ENCODE peak calls at places on chromosomes 3 and 15, in four cellular contexts. One of them, this sample, is unnamed.

GRCh38 chr15:49083471-49084284 is 37.4 kb upstream of the SECISBP2L start:
- DNase-seq in mucosa of descending colon: no peak
- DNase-seq in cardiac muscle cell: no peak
- DNase-seq in adipocyte: peak; percentile 65
- DNase-seq in this sample: no peak

GRCh38 chr3:108153451-108153981 is 62.7 kb upstream of the CD47 start:
- DNase-seq in mucosa of descending colon: peak; percentile 69
- DNase-seq in cardiac muscle cell: peak; percentile 81
- DNase-seq in adipocyte: peak; percentile 58
- DNase-seq in this sample: no peak

GRCh38 chr3:50303038-50303815 is at the start of gene HYAL1:
- DNase-seq in mucosa of descending colon: peak; percentile 74
- DNase-seq in cardiac muscle cell: peak; percentile 36
- DNase-seq in adipocyte: no peak
- DNase-seq in this sample: peak; percentile 92

GRCh38 chr3:42638339-42638842 is 15.1 kb upstream of the ZBTB47 start:
- DNase-seq in mucosa of descending colon: no peak
- DNase-seq in cardiac muscle cell: no peak
- DNase-seq in adipocyte: no peak
- DNase-seq in this sample: no peak

GRCh38 chr15:70522323-70522966 is 240.9 kb downstream of the UACA start:
- DNase-seq in mucosa of descending colon: no peak
- DNase-seq in cardiac muscle cell: no peak
- DNase-seq in adipocyte: no peak
- DNase-seq in this sample: no peak

GRCh38 chr3:170356596-170357175 is 829 bp upstream of the SKIL start:
- DNase-seq in mucosa of descending colon: peak; percentile 87
- DNase-seq in cardiac muscle cell: peak; percentile 97
- DNase-seq in adipocyte: peak; percentile 96
- DNase-seq in this sample: peak; percentile 92

GRCh38 chr3:175526191-175526590 is 667.1 kb downstream of the NAALADL2 start:
- DNase-seq in mucosa of descending colon: no peak
- DNase-seq in cardiac muscle cell: no peak
- DNase-seq in adipocyte: peak; percentile 12
- DNase-seq in this sample: no peak

GRCh38 chr3:79820089-79820488 is 52.3 kb upstream of the ROBO1 start:
- DNase-seq in mucosa of descending colon: no peak
- DNase-seq in cardiac muscle cell: no peak
- DNase-seq in adipocyte: no peak
- DNase-seq in this sample: no peak

GRCh38 chr3:38454884-38455638 is 1.4 kb downstream of the ACVR2B start:
- DNase-seq in mucosa of descending colon: peak; percentile 91
- DNase-seq in cardiac muscle cell: peak; percentile 53
- DNase-seq in adipocyte: peak; percentile 70
- DNase-seq in this sample: peak; percentile 91

GRCh38 chr3:187456268-187456667 is 88.1 kb downstream of the RTP4 start:
- DNase-seq in mucosa of descending colon: no peak
- DNase-seq in cardiac muscle cell: peak; percentile 62
- DNase-seq in adipocyte: no peak
- DNase-seq in this sample: peak; percentile 80

GRCh38 chr3:5428607-5429516 is 241.4 kb downstream of the EDEM1 start:
- DNase-seq in mucosa of descending colon: no peak
- DNase-seq in cardiac muscle cell: no peak
- DNase-seq in adipocyte: no peak
- DNase-seq in this sample: no peak

GRCh38 chr15:61746589-61746988 is 313.7 kb downstream of the VPS13C start:
- DNase-seq in mucosa of descending colon: no peak
- DNase-seq in cardiac muscle cell: no peak
- DNase-seq in adipocyte: no peak
- DNase-seq in this sample: no peak

GRCh38 chr3:50433954-50434353 is 69.5 kb downstream of the CACNA2D2 start:
- DNase-seq in mucosa of descending colon: no peak
- DNase-seq in cardiac muscle cell: no peak
- DNase-seq in adipocyte: no peak
- DNase-seq in this sample: no peak

GRCh38 chr3:125401402-125401801 is 26.3 kb upstream of the ZNF148 start:
- DNase-seq in mucosa of descending colon: no peak
- DNase-seq in cardiac muscle cell: peak; percentile 5
- DNase-seq in adipocyte: peak; percentile 54
- DNase-seq in this sample: no peak

GRCh38 chr3:97793415-97794019 is 28.3 kb upstream of the CRYBG3 start:
- DNase-seq in mucosa of descending colon: peak; percentile 51
- DNase-seq in cardiac muscle cell: peak; percentile 76
- DNase-seq in adipocyte: peak; percentile 85
- DNase-seq in this sample: no peak

GRCh38 chr3:17808994-17809393 is 66.6 kb upstream of the TBC1D5 start:
- DNase-seq in mucosa of descending colon: no peak
- DNase-seq in cardiac muscle cell: peak; percentile 68
- DNase-seq in adipocyte: peak; percentile 40
- DNase-seq in this sample: no peak

GRCh38 chr3:36893137-36893557 is 51.7 kb downstream of the TRANK1 start:
- DNase-seq in mucosa of descending colon: no peak
- DNase-seq in cardiac muscle cell: peak; percentile 90
- DNase-seq in adipocyte: peak; percentile 52
- DNase-seq in this sample: no peak

GRCh38 chr15:95684693-95685115 is 645.8 kb upstream of the NR2F2 start:
- DNase-seq in mucosa of descending colon: no peak
- DNase-seq in cardiac muscle cell: peak; percentile 87
- DNase-seq in adipocyte: peak; percentile 68
- DNase-seq in this sample: no peak

GRCh38 chr15:51105430-51106016 is 10.8 kb upstream of the TNFAIP8L3 start:
- DNase-seq in mucosa of descending colon: no peak
- DNase-seq in cardiac muscle cell: no peak
- DNase-seq in adipocyte: no peak
- DNase-seq in this sample: no peak

GRCh38 chr15:68354923-68355322 is 77.0 kb downstream of the ITGA11 start:
- DNase-seq in mucosa of descending colon: no peak
- DNase-seq in cardiac muscle cell: peak; percentile 71
- DNase-seq in adipocyte: peak; percentile 61
- DNase-seq in this sample: no peak

GRCh38 chr3:81732642-81733041 is 28.8 kb downstream of the GBE1 start:
- DNase-seq in mucosa of descending colon: no peak
- DNase-seq in cardiac muscle cell: no peak
- DNase-seq in adipocyte: no peak
- DNase-seq in this sample: no peak

GRCh38 chr3:141066593-141066860 is 15.4 kb downstream of the SPSB4 start:
- DNase-seq in mucosa of descending colon: no peak
- DNase-seq in cardiac muscle cell: no peak
- DNase-seq in adipocyte: no peak
- DNase-seq in this sample: no peak

GRCh38 chr3:141065258-141065657 is 14.1 kb downstream of the SPSB4 start:
- DNase-seq in mucosa of descending colon: no peak
- DNase-seq in cardiac muscle cell: no peak
- DNase-seq in adipocyte: no peak
- DNase-seq in this sample: no peak

GRCh38 chr3:141065841-141066592 is 14.9 kb downstream of the SPSB4 start:
- DNase-seq in mucosa of descending colon: no peak
- DNase-seq in cardiac muscle cell: no peak
- DNase-seq in adipocyte: no peak
- DNase-seq in this sample: no peak

GRCh38 chr3:141063831-141064230 is 12.7 kb downstream of the SPSB4 start:
- DNase-seq in mucosa of descending colon: no peak
- DNase-seq in cardiac muscle cell: no peak
- DNase-seq in adipocyte: no peak
- DNase-seq in this sample: no peak

DNA sequence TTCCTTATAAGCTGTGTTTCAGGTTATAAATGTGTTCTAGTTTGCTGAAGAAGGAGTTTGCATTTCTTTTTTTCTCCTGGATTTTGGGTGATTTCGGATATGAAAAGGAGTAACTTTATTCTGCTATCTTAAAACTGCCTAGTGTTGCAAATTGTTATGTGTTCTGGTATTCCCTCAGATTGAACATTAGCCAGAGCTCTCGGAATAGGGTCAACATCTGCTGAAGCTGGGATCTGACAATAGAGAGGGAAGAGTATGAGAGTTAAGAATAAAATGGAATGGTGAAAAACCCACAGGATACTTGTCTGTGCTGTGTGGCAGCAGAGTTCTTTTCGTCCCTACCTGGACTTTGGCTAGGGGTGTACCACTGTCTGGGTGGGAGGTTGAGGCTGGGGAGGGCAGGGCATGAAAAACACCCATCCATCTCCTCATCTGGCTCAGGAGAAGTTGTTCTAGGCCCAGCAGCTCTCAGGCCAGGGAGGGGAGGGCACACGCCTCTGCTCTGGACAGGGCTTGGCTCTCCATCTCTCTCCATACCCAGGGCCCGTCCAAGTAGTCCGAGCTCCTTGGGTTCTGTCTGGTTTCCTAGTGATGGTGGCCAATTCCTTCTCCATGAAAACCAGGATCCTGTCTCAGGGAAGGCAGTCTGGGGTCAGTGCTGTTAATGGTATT is 13.2 kb downstream of the SPSB4 start:
- DNase-seq in mucosa of descending colon: no peak
- DNase-seq in cardiac muscle cell: no peak
- DNase-seq in adipocyte: no peak
- DNase-seq in this sample: no peak
- H3K4me1 ChIP-seq in mucosa of descending colon: no peaks in the 10 kb centered on the region
- H3K4me1 ChIP-seq in cardiac muscle cell: peaks cover 18% of the 10 kb centered on the region
- H3K4me1 ChIP-seq in adipocyte: no peaks in the 10 kb centered on the region
- H3K4me1 ChIP-seq in this sample: no peaks in the 10 kb centered on the region

GRCh38 chr3:52122491-52122890 is 31.7 kb downstream of the POC1A start:
- DNase-seq in mucosa of descending colon: no peak
- DNase-seq in cardiac muscle cell: no peak
- DNase-seq in adipocyte: no peak
- DNase-seq in this sample: no peak

GRCh38 chr3:52121813-52122212 is 32.4 kb downstream of the POC1A start:
- DNase-seq in mucosa of descending colon: no peak
- DNase-seq in cardiac muscle cell: no peak
- DNase-seq in adipocyte: no peak
- DNase-seq in this sample: no peak

GRCh38 chr3:52124126-52124525 is 30.1 kb downstream of the POC1A start:
- DNase-seq in mucosa of descending colon: no peak
- DNase-seq in cardiac muscle cell: no peak
- DNase-seq in adipocyte: no peak
- DNase-seq in this sample: no peak

GRCh38 chr3:52124766-52125165 is 29.5 kb downstream of the POC1A start:
- DNase-seq in mucosa of descending colon: no peak
- DNase-seq in cardiac muscle cell: no peak
- DNase-seq in adipocyte: no peak
- DNase-seq in this sample: peak; percentile 35

GRCh38 chr3:52123106-52123708 is 31.0 kb downstream of the POC1A start:
- DNase-seq in mucosa of descending colon: peak; percentile 86
- DNase-seq in cardiac muscle cell: peak; percentile 73
- DNase-seq in adipocyte: peak; percentile 83
- DNase-seq in this sample: peak; percentile 91
- H3K4me1 ChIP-seq in mucosa of descending colon: no peaks in the 10 kb centered on the region
- H3K4me1 ChIP-seq in cardiac muscle cell: peaks cover 17% of the 10 kb centered on the region
- H3K4me1 ChIP-seq in adipocyte: peaks cover 39% of the 10 kb centered on the region
- H3K4me1 ChIP-seq in this sample: peaks cover 17% of the 10 kb centered on the region

GRCh38 chr15:85692873-85693272 is 101.9 kb downstream of the KLHL25 start:
- DNase-seq in mucosa of descending colon: peak; percentile 30
- DNase-seq in cardiac muscle cell: no peak
- DNase-seq in adipocyte: no peak
- DNase-seq in this sample: no peak

GRCh38 chr15:85693277-85693676 is 101.4 kb downstream of the KLHL25 start:
- DNase-seq in mucosa of descending colon: no peak
- DNase-seq in cardiac muscle cell: no peak
- DNase-seq in adipocyte: no peak
- DNase-seq in this sample: no peak

GRCh38 chr15:85691350-85692240 is 103.1 kb downstream of the KLHL25 start:
- DNase-seq in mucosa of descending colon: peak; percentile 30
- DNase-seq in cardiac muscle cell: no peak
- DNase-seq in adipocyte: no peak
- DNase-seq in this sample: no peak

GRCh38 chr15:85690546-85691226 is 104.0 kb downstream of the KLHL25 start:
- DNase-seq in mucosa of descending colon: no peak
- DNase-seq in cardiac muscle cell: no peak
- DNase-seq in adipocyte: no peak
- DNase-seq in this sample: no peak

DNA sequence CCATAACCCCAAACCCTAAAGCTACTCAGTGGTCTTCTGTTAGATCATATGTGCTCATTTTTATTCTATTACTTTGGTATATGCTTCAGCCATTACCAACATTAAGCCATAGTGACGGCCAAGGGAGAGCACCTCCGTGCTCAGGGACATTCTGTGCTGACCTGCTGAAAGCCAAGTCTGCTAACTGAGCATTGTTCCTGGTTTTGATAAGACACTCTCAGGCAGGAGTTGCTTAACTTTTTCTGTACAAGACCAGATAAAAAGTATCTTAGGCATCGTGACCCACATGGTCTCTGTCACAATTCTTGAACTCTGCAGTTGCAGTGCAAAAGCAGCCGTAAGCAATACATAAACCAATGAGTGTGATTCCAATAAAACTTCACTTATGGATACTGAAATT is 100.6 kb downstream of the KLHL25 start:
- DNase-seq in mucosa of descending colon: no peak
- DNase-seq in cardiac muscle cell: no peak
- DNase-seq in adipocyte: no peak
- DNase-seq in this sample: no peak
- H3K4me1 ChIP-seq in mucosa of descending colon: peaks cover 7% of the 10 kb centered on the region
- H3K4me1 ChIP-seq in cardiac muscle cell: peaks cover 42% of the 10 kb centered on the region
- H3K4me1 ChIP-seq in adipocyte: peaks cover 21% of the 10 kb centered on the region
- H3K4me1 ChIP-seq in this sample: peaks cover 16% of the 10 kb centered on the region

GRCh38 chr15:77693576-77693975 is 60.9 kb upstream of the LINGO1 start:
- DNase-seq in mucosa of descending colon: no peak
- DNase-seq in cardiac muscle cell: no peak
- DNase-seq in adipocyte: no peak
- DNase-seq in this sample: no peak
- H3K4me1 ChIP-seq in mucosa of descending colon: no peaks in the 10 kb centered on the region
- H3K4me1 ChIP-seq in cardiac muscle cell: no peaks in the 10 kb centered on the region
- H3K4me1 ChIP-seq in adipocyte: no peaks in the 10 kb centered on the region
- H3K4me1 ChIP-seq in this sample: no peaks in the 10 kb centered on the region

GRCh38 chr3:140758791-140759444 is 81.1 kb downstream of the TRIM42 start:
- DNase-seq in mucosa of descending colon: no peak
- DNase-seq in cardiac muscle cell: no peak
- DNase-seq in adipocyte: no peak
- DNase-seq in this sample: no peak
- H3K4me1 ChIP-seq in mucosa of descending colon: no peaks in the 10 kb centered on the region
- H3K4me1 ChIP-seq in cardiac muscle cell: no peaks in the 10 kb centered on the region
- H3K4me1 ChIP-seq in adipocyte: peaks cover 2% of the 10 kb centered on the region
- H3K4me1 ChIP-seq in this sample: no peaks in the 10 kb centered on the region

DNA sequence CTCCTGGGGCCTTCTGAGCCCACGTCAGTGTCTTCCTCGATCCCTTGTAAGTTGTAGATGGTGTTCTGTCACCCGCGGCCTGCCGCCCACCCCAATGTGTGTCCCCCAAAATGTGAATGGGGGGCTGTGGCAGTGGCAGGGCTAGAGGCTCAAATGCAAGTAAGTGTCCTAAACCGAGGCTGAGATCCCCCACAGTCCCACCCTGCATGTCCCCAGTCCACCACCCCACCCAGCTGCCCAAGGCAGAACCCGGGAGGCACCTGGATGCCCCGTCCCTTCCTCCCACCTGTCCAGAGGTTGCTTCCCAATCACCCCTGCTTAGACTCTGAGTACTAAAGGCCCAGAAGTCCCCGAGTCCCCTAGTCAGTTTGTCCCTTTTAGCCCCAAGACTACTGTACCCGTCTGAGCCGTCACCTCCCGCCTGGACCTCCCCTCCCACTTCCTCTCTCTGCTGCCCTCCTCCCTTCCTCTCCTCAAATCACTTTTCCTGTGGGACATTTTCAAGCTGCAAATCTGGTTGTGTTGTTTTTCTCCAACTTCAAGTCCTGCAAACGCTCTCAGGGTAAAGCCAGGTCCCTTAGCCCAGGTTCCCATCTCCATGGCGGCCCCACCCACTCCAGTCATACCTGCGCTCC is 11.8 kb upstream of the PLXND1 start:
- DNase-seq in mucosa of descending colon: peak; percentile 4
- DNase-seq in cardiac muscle cell: no peak
- DNase-seq in adipocyte: no peak
- DNase-seq in this sample: peak; percentile 68
- H3K4me1 ChIP-seq in mucosa of descending colon: peaks cover 13% of the 10 kb centered on the region
- H3K4me1 ChIP-seq in cardiac muscle cell: no peaks in the 10 kb centered on the region
- H3K4me1 ChIP-seq in adipocyte: peaks cover 32% of the 10 kb centered on the region
- H3K4me1 ChIP-seq in this sample: peaks cover 24% of the 10 kb centered on the region